ENCODE peak calls at places on chromosome 7, in six cellular contexts. G is mammary epithelial cell, A is AG04450, C is brain microvascular endothelial cell, T is cardiac muscle cell, D is RWPE1. M is an unnamed sample.
A peak's percentile ranks its signal among the peaks of the same experiment; 100 is the strongest.

GRCh38 chr7:138863931-138864330 is 65.9 kb upstream of the ATP6V0A4 start:
- DNase-seq in G (no peak), A (no peak), C (no peak), T (no peak), D (no peak), M (no peak)

GRCh38 chr7:110514973-110515372 is 576.0 kb upstream of the LRRN3 start:
- DNase-seq in G (no peak), A (no peak), C (no peak), T (no peak), D (no peak), M (no peak)

GRCh38 chr7:107150375-107151073 is 18.3 kb upstream of the HBP1 start:
- DNase-seq in G (peak; percentile 44), A (peak; percentile 63), C (peak; percentile 87), T (peak; percentile 87), D (peak; percentile 18), M (peak; percentile 71)

GRCh38 chr7:90492250-90492649 is 22.8 kb downstream of the PTTG1IP2 start:
- DNase-seq in G (peak; percentile 48), A (no peak), C (no peak), T (no peak), D (peak; percentile 4), M (peak; percentile 92)

GRCh38 chr7:80335473-80336232 is 176.2 kb downstream of the GNAT3 start:
- DNase-seq in G (no peak), A (no peak), C (no peak), T (peak; percentile 42), D (no peak), M (no peak)

GRCh38 chr7:84154991-84155781 is 39.4 kb downstream of the SEMA3A start:
- DNase-seq in G (no peak), A (no peak), C (no peak), T (peak; percentile 35), D (no peak), M (no peak)

GRCh38 chr7:80411621-80412020 is 100.2 kb downstream of the GNAT3 start:
- DNase-seq in G (no peak), A (no peak), C (no peak), T (no peak), D (no peak), M (no peak)

GRCh38 chr7:108403597-108404217 is 52.5 kb downstream of the NRCAM start:
- DNase-seq in G (no peak), A (no peak), C (no peak), T (no peak), D (no peak), M (no peak)

GRCh38 chr7:11858026-11858425 is 26.0 kb upstream of the THSD7A start:
- DNase-seq in G (no peak), A (no peak), C (no peak), T (no peak), D (no peak), M (peak; percentile 2)

GRCh38 chr7:2217206-2217605 is 15.5 kb downstream of the MAD1L1 start:
- DNase-seq in G (no peak), A (no peak), C (no peak), T (no peak), D (no peak), M (no peak)

GRCh38 chr7:2218444-2218785 is 14.3 kb downstream of the MAD1L1 start:
- DNase-seq in G (no peak), A (no peak), C (no peak), T (no peak), D (no peak), M (no peak)

GRCh38 chr7:2219606-2220005 is 13.1 kb downstream of the MAD1L1 start:
- DNase-seq in G (no peak), A (no peak), C (no peak), T (no peak), D (no peak), M (no peak)

GRCh38 chr7:2219136-2219535 is 13.6 kb downstream of the MAD1L1 start:
- DNase-seq in G (no peak), A (no peak), C (no peak), T (no peak), D (no peak), M (no peak)

DNA sequence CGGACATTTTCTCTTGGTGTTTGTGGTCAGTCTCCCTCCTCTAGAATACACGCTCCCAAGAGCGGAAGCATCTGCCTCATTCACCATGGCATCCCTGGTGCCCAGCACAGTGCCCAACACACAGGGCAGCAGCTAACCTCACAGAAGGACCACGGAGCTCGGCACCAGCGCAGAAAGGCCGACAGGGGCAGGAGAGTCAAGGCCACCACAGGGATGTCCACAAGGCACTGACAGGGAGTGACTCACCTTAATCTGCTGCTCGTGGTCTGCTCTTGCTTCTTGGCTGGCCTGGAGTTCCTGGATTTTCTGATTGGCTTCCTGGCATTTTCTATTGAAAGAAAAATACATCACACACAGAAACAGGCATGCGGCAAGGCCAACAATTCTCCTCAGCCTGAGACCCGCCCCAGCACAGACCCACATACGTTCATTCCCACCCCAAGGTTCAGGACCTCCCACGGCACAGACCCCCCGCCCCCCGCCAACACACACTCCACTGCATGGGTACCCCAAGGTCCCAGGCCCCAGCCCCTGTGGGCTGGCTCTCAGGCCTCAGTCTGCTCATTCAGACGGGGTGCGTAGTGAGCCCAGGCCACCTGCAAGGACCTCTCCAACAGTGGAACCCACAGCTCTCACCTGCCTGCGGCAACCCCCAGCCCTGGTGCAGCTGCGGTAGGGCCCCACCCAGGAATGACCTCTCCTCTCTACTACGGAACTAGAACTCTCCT is 14.9 kb downstream of the MAD1L1 start:
- DNase-seq in G (no peak), A (no peak), C (no peak), T (no peak), D (no peak), M (no peak)
- TF ChIP-seq CTCF in G (no peak), A (no peak), C (no peak), T (no peak), D (no peak), M (no peak)

GRCh38 chr7:127912901-127913300 is 118.3 kb downstream of the LRRC4 start:
- DNase-seq in G (no peak), A (no peak), C (no peak), T (no peak), D (no peak), M (no peak)

GRCh38 chr7:127913686-127914085 is 117.6 kb downstream of the LRRC4 start:
- DNase-seq in G (no peak), A (no peak), C (no peak), T (no peak), D (no peak), M (no peak)

GRCh38 chr7:127918130-127918529 is 113.1 kb downstream of the LRRC4 start:
- DNase-seq in G (no peak), A (no peak), C (no peak), T (no peak), D (no peak), M (no peak)

GRCh38 chr7:127914693-127915092 is 116.5 kb downstream of the LRRC4 start:
- DNase-seq in G (no peak), A (no peak), C (no peak), T (no peak), D (no peak), M (no peak)

DNA sequence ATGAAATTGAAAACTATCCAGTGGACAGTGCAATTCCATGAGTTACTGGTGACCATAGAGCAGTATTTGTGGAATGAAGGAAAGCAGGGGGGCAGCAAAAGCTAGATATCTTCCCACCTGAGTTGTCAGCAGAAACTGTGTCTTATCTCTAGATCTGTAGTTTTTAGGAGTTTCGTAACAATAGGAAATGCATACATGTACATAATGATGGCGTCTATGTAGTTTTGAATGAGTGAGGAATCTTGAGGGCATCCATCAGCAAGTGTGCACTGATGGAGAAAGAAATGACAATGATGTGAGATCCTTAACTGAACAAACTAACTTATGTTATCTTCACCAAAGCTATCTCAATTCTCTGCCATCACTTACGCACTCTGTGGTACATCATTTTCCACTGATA is 114.5 kb downstream of the LRRC4 start:
- DNase-seq in G (no peak), A (no peak), C (no peak), T (no peak), D (no peak), M (no peak)
- TF ChIP-seq CTCF in G (no peak), A (no peak), C (no peak), T (no peak), D (no peak), M (no peak)

GRCh38 chr7:28706607-28707006 is 251.5 kb downstream of the TRIL start:
- DNase-seq in G (no peak), A (no peak), C (no peak), T (no peak), D (no peak), M (peak; percentile 5)
- TF ChIP-seq CTCF in G (no peak), A (no peak), C (no peak), T (no peak), D (no peak), M (no peak)

GRCh38 chr7:129110575-129111376 is 33.7 kb upstream of the TSPAN33 start:
- DNase-seq in G (peak; percentile 48), A (no peak), C (no peak), T (no peak), D (no peak), M (peak; percentile 14)
- TF ChIP-seq CTCF in G (no peak), A (no peak), C (no peak), T (no peak), D (no peak), M (no peak)

DNA sequence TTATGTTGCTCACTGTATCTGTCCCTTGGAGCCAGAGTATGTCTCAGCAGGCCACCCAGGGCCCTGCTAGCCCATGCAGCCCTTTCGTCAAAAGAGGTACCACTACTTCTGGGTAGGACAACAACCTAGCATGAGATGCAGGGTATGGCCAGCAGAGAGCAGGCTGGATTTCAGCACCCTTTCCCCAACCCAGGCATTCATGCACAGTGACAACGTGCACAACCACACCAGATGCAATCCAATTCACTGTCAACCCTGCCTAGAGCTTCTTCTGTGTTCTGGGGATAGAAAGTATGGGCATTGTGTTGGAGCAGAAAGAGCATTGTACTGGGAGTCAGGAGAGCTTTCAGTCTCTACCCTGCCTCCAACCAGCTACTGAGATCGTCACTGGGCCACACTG is 37.9 kb downstream of the JAZF1 start:
- DNase-seq in G (no peak), A (no peak), C (no peak), T (no peak), D (no peak), M (no peak)
- TF ChIP-seq CTCF in G (no peak), A (no peak), C (no peak), T (no peak), D (no peak), M (no peak)